ENCODE peak calls at places on chromosomes 3 and 15, in six cellular contexts. One of them, this sample, is unnamed. For H3K4me1, the result is how much of the 10 kb centered on the place peaks cover.

GRCh38 chr3:139251529-139251928 is 92.3 kb upstream of the MRPS22 start:
- DNase-seq in cardiac muscle cell: peak
- DNase-seq in uterus: no peak
- DNase-seq in OCI-LY7: no peak
- DNase-seq in heart right ventricle: no peak
- DNase-seq in psoas muscle: no peak
- DNase-seq in this sample: no peak

GRCh38 chr15:92879949-92880725 is 20.0 kb upstream of the CHD2 start:
- DNase-seq in psoas muscle: no peak
- DNase-seq in OCI-LY7: peak
- DNase-seq in cardiac muscle cell: no peak
- DNase-seq in uterus: no peak
- DNase-seq in heart right ventricle: no peak
- DNase-seq in this sample: no peak

GRCh38 chr15:73694419-73694818 is 10.2 kb downstream of the CD276 start:
- DNase-seq in psoas muscle: no peak
- DNase-seq in uterus: no peak
- DNase-seq in heart right ventricle: no peak
- DNase-seq in OCI-LY7: no peak
- DNase-seq in cardiac muscle cell: no peak
- DNase-seq in this sample: no peak

GRCh38 chr3:33170531-33170930 is 48.1 kb downstream of the SUSD5 start:
- DNase-seq in cardiac muscle cell: no peak
- DNase-seq in psoas muscle: no peak
- DNase-seq in OCI-LY7: no peak
- DNase-seq in heart right ventricle: no peak
- DNase-seq in uterus: no peak
- DNase-seq in this sample: no peak

GRCh38 chr3:43435706-43436105 is 149.4 kb downstream of the SNRK start:
- DNase-seq in OCI-LY7: no peak
- DNase-seq in cardiac muscle cell: no peak
- DNase-seq in heart right ventricle: no peak
- DNase-seq in uterus: no peak
- DNase-seq in psoas muscle: no peak
- DNase-seq in this sample: no peak

GRCh38 chr15:96421211-96421610 is 90.7 kb downstream of the NR2F2 start:
- DNase-seq in OCI-LY7: no peak
- DNase-seq in uterus: no peak
- DNase-seq in cardiac muscle cell: no peak
- DNase-seq in psoas muscle: no peak
- DNase-seq in heart right ventricle: no peak
- DNase-seq in this sample: no peak

GRCh38 chr3:187551419-187551818 is 118.8 kb downstream of the SST start:
- DNase-seq in OCI-LY7: no peak
- DNase-seq in heart right ventricle: no peak
- DNase-seq in uterus: no peak
- DNase-seq in psoas muscle: no peak
- DNase-seq in cardiac muscle cell: no peak
- DNase-seq in this sample: no peak

GRCh38 chr3:176141837-176142236 is 1055.4 kb downstream of the TBL1XR1 start:
- DNase-seq in OCI-LY7: no peak
- DNase-seq in cardiac muscle cell: no peak
- DNase-seq in uterus: no peak
- DNase-seq in psoas muscle: no peak
- DNase-seq in heart right ventricle: no peak
- DNase-seq in this sample: no peak

GRCh38 chr15:57549935-57550334 is 41.8 kb upstream of the MYZAP start:
- DNase-seq in psoas muscle: no peak
- DNase-seq in OCI-LY7: no peak
- DNase-seq in heart right ventricle: peak
- DNase-seq in cardiac muscle cell: no peak
- DNase-seq in uterus: no peak
- DNase-seq in this sample: no peak

GRCh38 chr3:174159629-174160028 is 699.5 kb upstream of the NAALADL2 start:
- DNase-seq in OCI-LY7: no peak
- DNase-seq in psoas muscle: no peak
- DNase-seq in uterus: no peak
- DNase-seq in heart right ventricle: no peak
- DNase-seq in cardiac muscle cell: no peak
- DNase-seq in this sample: no peak

GRCh38 chr3:150742679-150743078 is 20.3 kb downstream of the SIAH2 start:
- DNase-seq in cardiac muscle cell: no peak
- DNase-seq in OCI-LY7: no peak
- DNase-seq in uterus: no peak
- DNase-seq in heart right ventricle: no peak
- DNase-seq in psoas muscle: no peak
- DNase-seq in this sample: no peak

GRCh38 chr3:46719044-46719565 is 1.4 kb upstream of the PRSS50 start:
- DNase-seq in psoas muscle: no peak
- DNase-seq in OCI-LY7: no peak
- DNase-seq in heart right ventricle: no peak
- DNase-seq in uterus: no peak
- DNase-seq in cardiac muscle cell: no peak
- DNase-seq in this sample: no peak

GRCh38 chr3:119658994-119659393 is 1.4 kb downstream of the POPDC2 start:
- DNase-seq in heart right ventricle: no peak
- DNase-seq in psoas muscle: no peak
- DNase-seq in cardiac muscle cell: no peak
- DNase-seq in OCI-LY7: no peak
- DNase-seq in uterus: no peak
- DNase-seq in this sample: no peak

GRCh38 chr15:50880651-50881114 is 27.8 kb upstream of the AP4E1 start:
- DNase-seq in OCI-LY7: peak
- DNase-seq in heart right ventricle: no peak
- DNase-seq in psoas muscle: no peak
- DNase-seq in uterus: no peak
- DNase-seq in cardiac muscle cell: peak
- DNase-seq in this sample: no peak

GRCh38 chr3:132418916-132419315 is 1.6 kb downstream of the DNAJC13 start:
- DNase-seq in psoas muscle: no peak
- DNase-seq in OCI-LY7: no peak
- DNase-seq in uterus: no peak
- DNase-seq in heart right ventricle: no peak
- DNase-seq in cardiac muscle cell: peak
- DNase-seq in this sample: no peak

GRCh38 chr3:41710646-41711388 is 251.1 kb downstream of the ULK4 start:
- DNase-seq in OCI-LY7: no peak
- DNase-seq in heart right ventricle: no peak
- DNase-seq in cardiac muscle cell: peak
- DNase-seq in uterus: peak
- DNase-seq in psoas muscle: no peak
- DNase-seq in this sample: no peak

GRCh38 chr15:70741107-70741511 is 22.2 kb downstream of the UACA start:
- DNase-seq in cardiac muscle cell: peak
- DNase-seq in psoas muscle: peak
- DNase-seq in uterus: peak
- DNase-seq in heart right ventricle: peak
- DNase-seq in OCI-LY7: no peak
- DNase-seq in this sample: peak

GRCh38 chr15:26449296-26449695 is 323.6 kb downstream of the GABRB3 start:
- DNase-seq in uterus: no peak
- DNase-seq in OCI-LY7: no peak
- DNase-seq in heart right ventricle: no peak
- DNase-seq in cardiac muscle cell: no peak
- DNase-seq in psoas muscle: no peak
- DNase-seq in this sample: no peak

GRCh38 chr3:62319570-62320243 is 53.6 kb downstream of the FEZF2 start:
- DNase-seq in uterus: no peak
- DNase-seq in heart right ventricle: no peak
- DNase-seq in OCI-LY7: no peak
- DNase-seq in psoas muscle: no peak
- DNase-seq in cardiac muscle cell: no peak
- DNase-seq in this sample: no peak
- H3K4me3 ChIP-seq in uterus: peak
- H3K4me3 ChIP-seq in heart right ventricle: peak
- H3K4me3 ChIP-seq in OCI-LY7: no peak
- H3K4me3 ChIP-seq in psoas muscle: peak
- H3K4me3 ChIP-seq in cardiac muscle cell: no peak
- H3K4me3 ChIP-seq in this sample: peak

DNA sequence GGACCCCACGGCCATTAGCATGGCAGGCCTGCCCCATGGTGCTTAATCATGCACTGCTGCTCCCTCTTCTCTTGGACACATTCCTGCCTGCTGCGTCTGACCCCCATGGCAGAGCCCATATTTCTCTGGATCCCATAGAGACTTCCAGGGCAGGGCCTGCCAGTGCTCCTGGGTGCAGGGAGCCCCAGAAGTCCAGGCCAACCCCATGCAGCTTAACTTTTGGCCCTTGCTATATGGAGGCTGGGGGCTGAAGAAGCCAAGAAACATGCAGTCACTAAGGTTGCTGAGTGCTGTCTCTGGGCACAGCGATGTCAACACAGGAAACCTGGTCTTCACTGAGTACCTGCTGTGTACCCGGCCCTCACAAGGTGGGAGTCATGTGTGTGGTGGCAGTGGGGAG is 11.3 kb upstream of the PRKCD start:
- DNase-seq in OCI-LY7: no peak
- DNase-seq in heart right ventricle: no peak
- DNase-seq in uterus: no peak
- DNase-seq in cardiac muscle cell: no peak
- DNase-seq in psoas muscle: peak
- DNase-seq in this sample: no peak
- H3K4me1 ChIP-seq in OCI-LY7: under half
- H3K4me1 ChIP-seq in heart right ventricle: under half
- H3K4me1 ChIP-seq in uterus: under half
- H3K4me1 ChIP-seq in cardiac muscle cell: under half
- H3K4me1 ChIP-seq in psoas muscle: under half
- H3K4me1 ChIP-seq in this sample: under half

GRCh38 chr15:35181538-35181937 is 96.4 kb upstream of the NANOGP8 start:
- DNase-seq in OCI-LY7: no peak
- DNase-seq in cardiac muscle cell: peak
- DNase-seq in uterus: no peak
- DNase-seq in heart right ventricle: no peak
- DNase-seq in psoas muscle: no peak
- DNase-seq in this sample: no peak
- H3K27ac ChIP-seq in OCI-LY7: no peak
- H3K27ac ChIP-seq in cardiac muscle cell: no peak
- H3K27ac ChIP-seq in uterus: no peak
- H3K27ac ChIP-seq in heart right ventricle: no peak
- H3K27ac ChIP-seq in psoas muscle: no peak
- H3K27ac ChIP-seq in this sample: no peak

DNA sequence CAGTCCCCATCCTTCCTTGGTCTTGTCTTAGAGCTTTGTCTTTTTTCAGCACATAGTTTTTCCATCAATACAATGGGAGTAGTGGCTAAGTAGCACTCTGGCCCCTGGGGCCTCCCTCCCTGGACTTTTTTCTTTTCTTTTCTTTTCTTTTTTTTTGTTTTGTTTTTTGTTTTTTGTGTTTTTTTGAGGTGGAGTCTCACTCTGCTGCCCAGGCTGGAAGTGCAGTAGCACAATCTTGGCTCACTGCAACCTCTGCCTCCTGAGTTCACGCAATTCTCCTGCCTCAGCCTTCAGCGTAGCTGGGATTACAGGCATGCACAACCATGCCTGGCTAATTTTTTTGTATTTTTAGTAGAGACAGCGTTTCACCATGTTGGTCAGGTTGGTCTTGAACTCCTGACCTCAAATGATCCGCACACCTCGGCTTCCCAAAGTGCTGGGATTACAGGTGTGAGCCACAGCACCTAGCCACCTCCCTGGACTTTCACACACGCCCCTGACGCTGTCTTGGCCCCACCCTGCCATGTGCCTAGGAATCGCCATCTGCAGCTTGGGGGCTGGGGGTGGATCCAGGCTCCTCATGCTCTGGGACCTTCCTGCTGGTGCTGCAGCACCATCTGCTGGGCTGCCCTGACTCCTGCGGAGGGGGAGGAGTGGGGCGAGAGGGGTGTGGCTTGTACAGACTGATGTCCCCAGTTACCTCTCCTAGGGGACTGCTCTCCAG is 2.8 kb downstream of the C15orf39 start:
- DNase-seq in uterus: peak
- DNase-seq in heart right ventricle: peak
- DNase-seq in OCI-LY7: peak
- DNase-seq in cardiac muscle cell: peak
- DNase-seq in psoas muscle: peak
- DNase-seq in this sample: peak
- H3K4me3 ChIP-seq in uterus: peak
- H3K4me3 ChIP-seq in heart right ventricle: peak
- H3K4me3 ChIP-seq in OCI-LY7: peak
- H3K4me3 ChIP-seq in cardiac muscle cell: no peak
- H3K4me3 ChIP-seq in psoas muscle: peak
- H3K4me3 ChIP-seq in this sample: peak

GRCh38 chr15:22951381-22952280 is 28.5 kb downstream of the CYFIP1 start:
- DNase-seq in uterus: no peak
- DNase-seq in psoas muscle: no peak
- DNase-seq in heart right ventricle: no peak
- DNase-seq in OCI-LY7: no peak
- DNase-seq in cardiac muscle cell: no peak
- DNase-seq in this sample: no peak
- H3K4me1 ChIP-seq in uterus: under half
- H3K4me1 ChIP-seq in psoas muscle: under half
- H3K4me1 ChIP-seq in heart right ventricle: half or more
- H3K4me1 ChIP-seq in OCI-LY7: under half
- H3K4me1 ChIP-seq in cardiac muscle cell: under half
- H3K4me1 ChIP-seq in this sample: under half

GRCh38 chr15:99504071-99504822 is 61.5 kb upstream of the MEF2A start:
- DNase-seq in uterus: no peak
- DNase-seq in cardiac muscle cell: no peak
- DNase-seq in psoas muscle: no peak
- DNase-seq in OCI-LY7: peak
- DNase-seq in heart right ventricle: no peak
- DNase-seq in this sample: no peak

GRCh38 chr15:99502182-99502581 is 63.6 kb upstream of the MEF2A start:
- DNase-seq in OCI-LY7: peak
- DNase-seq in heart right ventricle: no peak
- DNase-seq in uterus: no peak
- DNase-seq in cardiac muscle cell: no peak
- DNase-seq in psoas muscle: no peak
- DNase-seq in this sample: no peak

GRCh38 chr15:99504823-99505551 is 60.8 kb upstream of the MEF2A start:
- DNase-seq in heart right ventricle: peak
- DNase-seq in cardiac muscle cell: peak
- DNase-seq in uterus: no peak
- DNase-seq in OCI-LY7: peak
- DNase-seq in psoas muscle: no peak
- DNase-seq in this sample: no peak

GRCh38 chr15:99502661-99503060 is 63.1 kb upstream of the MEF2A start:
- DNase-seq in uterus: no peak
- DNase-seq in heart right ventricle: peak
- DNase-seq in psoas muscle: no peak
- DNase-seq in OCI-LY7: no peak
- DNase-seq in cardiac muscle cell: no peak
- DNase-seq in this sample: no peak

GRCh38 chr15:99503411-99503810 is 62.4 kb upstream of the MEF2A start:
- DNase-seq in heart right ventricle: no peak
- DNase-seq in uterus: no peak
- DNase-seq in psoas muscle: no peak
- DNase-seq in cardiac muscle cell: no peak
- DNase-seq in OCI-LY7: no peak
- DNase-seq in this sample: no peak
- H3K27ac ChIP-seq in heart right ventricle: no peak
- H3K27ac ChIP-seq in uterus: no peak
- H3K27ac ChIP-seq in psoas muscle: no peak
- H3K27ac ChIP-seq in cardiac muscle cell: no peak
- H3K27ac ChIP-seq in OCI-LY7: peak
- H3K27ac ChIP-seq in this sample: no peak

DNA sequence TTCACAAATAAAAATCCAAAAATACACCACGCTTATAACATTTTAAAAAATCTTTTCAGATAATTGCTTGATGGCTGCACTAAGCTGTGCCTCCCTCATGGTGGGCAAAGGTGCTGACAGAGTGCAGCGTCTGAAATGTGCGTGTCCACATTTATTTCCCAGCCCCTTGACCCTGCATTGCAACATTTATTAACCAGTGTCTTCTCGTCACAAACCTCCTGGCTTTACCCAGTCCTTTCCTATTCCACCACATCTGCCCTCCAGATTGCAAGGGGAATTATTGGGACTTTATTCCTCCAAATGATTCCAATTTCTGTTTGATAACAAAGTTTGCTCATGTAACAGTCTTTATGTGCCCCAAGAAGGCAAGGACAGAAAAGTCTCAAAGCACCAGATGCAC is 5.5 kb downstream of the RASGRP1 start:
- DNase-seq in OCI-LY7: no peak
- DNase-seq in heart right ventricle: no peak
- DNase-seq in psoas muscle: no peak
- DNase-seq in cardiac muscle cell: no peak
- DNase-seq in uterus: no peak
- DNase-seq in this sample: no peak
- H3K4me3 ChIP-seq in OCI-LY7: no peak
- H3K4me3 ChIP-seq in heart right ventricle: no peak
- H3K4me3 ChIP-seq in psoas muscle: no peak
- H3K4me3 ChIP-seq in cardiac muscle cell: no peak
- H3K4me3 ChIP-seq in uterus: no peak
- H3K4me3 ChIP-seq in this sample: no peak